ENCODE peak calls at places on chromosomes 12 and 14, in four cellular contexts. X, F, T and M are unnamed samples.

GRCh38 chr12:556498-556897 is 96.8 kb downstream of the B4GALNT3 start:
- DNase-seq in F (no peak), T (no peak), X (no peak), M (no peak)

GRCh38 chr12:16605666-16606116 is 271 bp downstream of the LMO3 start:
- DNase-seq in F (no peak), T (no peak), X (peak), M (no peak)

GRCh38 chr14:35380794-35381193 is 23.8 kb downstream of the NFKBIA start:
- DNase-seq in F (no peak), X (peak), T (no peak), M (no peak)

GRCh38 chr12:122116707-122117535 is 38.4 kb downstream of the MLXIP start:
- DNase-seq in X (no peak), T (no peak), F (no peak), M (no peak)

GRCh38 chr14:31400031-31400638 is 20.2 kb downstream of the HEATR5A start:
- DNase-seq in T (no peak), X (no peak), F (no peak), M (no peak)

GRCh38 chr14:104209985-104210520 is 71.7 kb downstream of the KIF26A start:
- DNase-seq in X (no peak), T (no peak), F (no peak), M (no peak)

GRCh38 chr14:36070056-36071043 is 106.2 kb downstream of the PTCSC3 start:
- DNase-seq in T (no peak), F (peak), X (peak), M (peak)

GRCh38 chr12:3683670-3684069 is 69.2 kb downstream of the CRACR2A start:
- DNase-seq in X (peak), T (no peak), F (peak), M (no peak)

GRCh38 chr12:95637471-95638155 is 86.3 kb upstream of the USP44 start:
- DNase-seq in X (peak), F (no peak), T (no peak), M (no peak)

GRCh38 chr12:13171921-13172859 is 24.3 kb upstream of the EMP1 start:
- DNase-seq in X (no peak), F (peak), T (no peak), M (peak)

GRCh38 chr12:104056419-104056972 is 6.5 kb upstream of the GLT8D2 start:
- DNase-seq in X (peak), T (no peak), F (no peak), M (no peak)

GRCh38 chr12:1351926-1352325 is 242.5 kb downstream of the FBXL14 start:
- DNase-seq in T (no peak), X (peak), F (no peak), M (no peak)

GRCh38 chr12:2963154-2963759 is 4.1 kb downstream of the TEAD4 start:
- DNase-seq in X (no peak), T (peak), F (peak), M (no peak)

GRCh38 chr12:8780389-8780788 is 42.0 kb upstream of the A2ML1 start:
- DNase-seq in X (peak), F (no peak), T (no peak), M (peak)

GRCh38 chr12:83573676-83574075 is 887.0 kb downstream of the TMTC2 start:
- DNase-seq in F (no peak), T (no peak), X (peak), M (peak)

GRCh38 chr14:31884776-31885379 is 192.2 kb upstream of the ARHGAP5 start:
- DNase-seq in T (no peak), X (peak), F (no peak), M (peak)

GRCh38 chr14:20631023-20631820 is 10.3 kb downstream of the OR6S1 start:
- DNase-seq in T (no peak), F (peak), X (peak), M (no peak)

GRCh38 chr14:75980856-75981255 is 939 bp downstream of the TGFB3 start:
- DNase-seq in X (peak), T (no peak), F (no peak), M (no peak)

GRCh38 chr14:76775159-76775694 is 14.0 kb downstream of the VASH1 start:
- DNase-seq in T (no peak), F (no peak), X (no peak), M (no peak)

GRCh38 chr12:3752096-3752709 is 706 bp downstream of the CRACR2A start:
- DNase-seq in T (peak), F (peak), X (peak), M (no peak)

GRCh38 chr14:75294649-75295033 is 16.0 kb downstream of the FOS start:
- DNase-seq in T (no peak), X (no peak), F (no peak), M (peak)

GRCh38 chr12:69168828-69169227 is 70.5 kb upstream of the CPSF6 start:
- DNase-seq in F (no peak), X (no peak), T (no peak), M (no peak)

GRCh38 chr14:99157246-99157645 is 114.8 kb downstream of the BCL11B start:
- DNase-seq in F (peak), T (no peak), X (no peak), M (no peak)

GRCh38 chr14:70692210-70692609 is 50.5 kb downstream of the TTC9 start:
- DNase-seq in F (no peak), T (peak), X (no peak), M (no peak)

GRCh38 chr14:64707661-64708060 is 3.4 kb downstream of the PLEKHG3 start:
- DNase-seq in F (no peak), T (no peak), X (peak), M (peak)

GRCh38 chr14:91983571-91983970 is 36.1 kb upstream of the FBLN5 start:
- DNase-seq in F (no peak), X (no peak), T (no peak), M (no peak)

GRCh38 chr14:55588259-55588699 is 8.3 kb downstream of the KTN1 start:
- DNase-seq in X (peak), T (no peak), F (no peak), M (no peak)

GRCh38 chr12:59452746-59453145 is 143.1 kb upstream of the SLC16A7 start:
- DNase-seq in T (no peak), X (peak), F (no peak), M (no peak)

GRCh38 chr12:131054345-131055092 is 100.8 kb downstream of the ADGRD1 start:
- DNase-seq in F (no peak), X (no peak), T (no peak), M (no peak)

GRCh38 chr12:117118838-117119591 is 19.8 kb upstream of the TESC start:
- DNase-seq in T (peak), X (no peak), F (peak), M (no peak)

GRCh38 chr12:2912216-2912575 is 21.5 kb downstream of the TULP3 start:
- DNase-seq in T (no peak), X (no peak), F (no peak), M (no peak)

GRCh38 chr12:96068636-96069035 is 33.2 kb upstream of the LTA4H start:
- DNase-seq in F (no peak), X (no peak), T (no peak), M (no peak)

GRCh38 chr14:67251573-67252226 is 10.5 kb downstream of the PALS1 start:
- DNase-seq in F (no peak), T (no peak), X (peak), M (no peak)

GRCh38 chr12:111197545-111197944 is 171.3 kb downstream of the PHETA1 start:
- DNase-seq in X (no peak), F (no peak), T (no peak), M (no peak)

GRCh38 chr12:50734409-50735263 is 29.3 kb upstream of the ATF1 start:
- DNase-seq in T (no peak), F (peak), X (peak), M (peak)

GRCh38 chr12:73413051-73413450 is 1124.6 kb upstream of the ATXN7L3B start:
- DNase-seq in T (no peak), X (no peak), F (no peak), M (no peak)
- H3K27ac ChIP-seq in T (no peak), X (no peak), F (no peak), M (no peak)

GRCh38 chr12:108678070-108678730 is 44.5 kb upstream of the SELPLG start:
- DNase-seq in X (no peak), F (no peak), T (no peak), M (no peak)
- H3K27ac ChIP-seq in X (no peak), F (no peak), T (no peak), M (no peak)

GRCh38 chr12:105485926-105486325 is 155.4 kb downstream of the C12orf75 start:
- DNase-seq in T (no peak), X (peak), F (no peak), M (no peak)
- H3K27ac ChIP-seq in T (peak), X (no peak), F (no peak), M (no peak)

GRCh38 chr12:124437121-124437520 is 130.3 kb downstream of the NCOR2 start:
- DNase-seq in T (no peak), X (no peak), F (no peak), M (no peak)

GRCh38 chr12:124435806-124436345 is 131.5 kb downstream of the NCOR2 start:
- DNase-seq in T (no peak), X (no peak), F (no peak), M (no peak)

GRCh38 chr12:124434951-124435805 is 132.2 kb downstream of the NCOR2 start:
- DNase-seq in T (no peak), F (no peak), X (no peak), M (no peak)

GRCh38 chr12:124437621-124438414 is 129.6 kb downstream of the NCOR2 start:
- DNase-seq in X (no peak), F (no peak), T (no peak), M (no peak)

DNA sequence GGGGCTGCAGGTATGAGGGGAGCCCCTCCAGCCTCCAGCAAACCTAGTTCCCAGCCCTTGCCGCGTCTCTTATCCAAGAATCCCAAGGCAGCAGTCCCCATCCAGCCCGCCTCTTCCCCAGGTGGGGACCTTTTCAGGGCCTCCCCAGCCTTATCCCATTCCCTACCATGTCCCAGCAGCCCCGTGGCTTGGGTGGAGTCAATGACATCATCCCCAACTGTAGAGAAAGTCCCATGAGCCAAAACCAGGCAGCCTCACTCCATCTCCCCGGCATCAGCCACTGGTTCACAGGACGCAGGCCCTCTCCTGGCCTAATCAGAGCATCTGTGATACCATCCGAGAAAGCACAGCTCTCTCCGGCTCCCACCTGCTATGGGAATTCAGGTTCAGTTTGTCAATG is 131.0 kb downstream of the NCOR2 start:
- DNase-seq in T (no peak), X (no peak), F (no peak), M (no peak)
- H3K27ac ChIP-seq in T (peak), X (no peak), F (no peak), M (peak)

GRCh38 chr14:61474671-61475070 is 153.3 kb downstream of the PRKCH start:
- DNase-seq in X (no peak), F (no peak), T (no peak), M (no peak)

GRCh38 chr14:61474021-61474420 is 152.6 kb downstream of the PRKCH start:
- DNase-seq in X (no peak), T (no peak), F (no peak), M (no peak)

GRCh38 chr14:61476105-61476736 is 154.8 kb downstream of the PRKCH start:
- DNase-seq in T (no peak), X (no peak), F (no peak), M (no peak)

GRCh38 chr14:61476737-61477410 is 155.5 kb downstream of the PRKCH start:
- DNase-seq in X (peak), T (peak), F (no peak), M (peak)

DNA sequence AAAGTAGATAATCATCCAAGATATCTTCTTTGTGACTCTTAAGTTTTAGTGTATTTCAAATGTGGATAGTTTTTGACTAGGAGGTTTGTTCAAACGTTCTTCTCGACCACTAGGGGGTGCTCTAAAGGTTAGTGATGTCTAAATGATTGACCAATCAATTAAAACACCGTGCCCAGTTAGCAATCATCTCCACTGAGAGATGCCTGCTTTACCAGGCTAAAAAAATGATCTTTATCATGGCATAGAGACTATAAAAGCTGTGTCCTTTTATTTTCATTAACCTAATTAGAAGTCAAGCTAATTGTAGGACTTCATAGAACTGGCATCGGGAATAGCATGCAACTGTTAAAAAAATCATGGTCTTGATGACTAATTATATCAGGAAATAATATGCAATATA is 153.9 kb downstream of the PRKCH start:
- DNase-seq in T (peak), F (no peak), X (peak), M (peak)
- H3K27ac ChIP-seq in T (peak), F (no peak), X (peak), M (no peak)